ENCODE peak calls at places on chromosomes 2 and 18, in seven cellular contexts. One of them, this sample, is unnamed.

GRCh38 chr2:54767921-54768320 is 44.5 kb downstream of the EML6 start:
- DNase-seq in spleen: no peak
- DNase-seq in endodermal cell: no peak
- DNase-seq in fibroblast of lung: peak; percentile 33
- DNase-seq in colonic mucosa: no peak
- DNase-seq in bronchial epithelial cell: peak; percentile 97
- DNase-seq in choroid plexus epithelial cell: peak; percentile 77
- DNase-seq in this sample: no peak

GRCh38 chr2:222298311-222299150 is at the start of gene PAX3:
- DNase-seq in colonic mucosa: no peak
- DNase-seq in choroid plexus epithelial cell: no peak
- DNase-seq in spleen: peak; percentile 76
- DNase-seq in fibroblast of lung: no peak
- DNase-seq in endodermal cell: peak; percentile 89
- DNase-seq in bronchial epithelial cell: no peak
- DNase-seq in this sample: no peak

GRCh38 chr2:62071760-62072680 is 123.9 kb upstream of the B3GNT2 start:
- DNase-seq in fibroblast of lung: no peak
- DNase-seq in choroid plexus epithelial cell: no peak
- DNase-seq in bronchial epithelial cell: no peak
- DNase-seq in spleen: no peak
- DNase-seq in colonic mucosa: no peak
- DNase-seq in endodermal cell: no peak
- DNase-seq in this sample: no peak

GRCh38 chr18:41326311-41326710 is 628.7 kb upstream of the PIK3C3 start:
- DNase-seq in spleen: no peak
- DNase-seq in fibroblast of lung: peak; percentile 69
- DNase-seq in choroid plexus epithelial cell: peak; percentile 68
- DNase-seq in bronchial epithelial cell: peak; percentile 23
- DNase-seq in colonic mucosa: no peak
- DNase-seq in endodermal cell: no peak
- DNase-seq in this sample: no peak

GRCh38 chr2:197399887-197400540 is 34.8 kb downstream of the SF3B1 start:
- DNase-seq in bronchial epithelial cell: no peak
- DNase-seq in fibroblast of lung: no peak
- DNase-seq in endodermal cell: no peak
- DNase-seq in spleen: no peak
- DNase-seq in choroid plexus epithelial cell: no peak
- DNase-seq in colonic mucosa: no peak
- DNase-seq in this sample: no peak

GRCh38 chr2:167718560-167718959 is 528.8 kb downstream of the STK39 start:
- DNase-seq in colonic mucosa: no peak
- DNase-seq in endodermal cell: no peak
- DNase-seq in choroid plexus epithelial cell: no peak
- DNase-seq in fibroblast of lung: no peak
- DNase-seq in bronchial epithelial cell: no peak
- DNase-seq in spleen: no peak
- DNase-seq in this sample: no peak

GRCh38 chr18:73887801-73888200 is 259.8 kb downstream of the FBXO15 start:
- DNase-seq in fibroblast of lung: no peak
- DNase-seq in choroid plexus epithelial cell: no peak
- DNase-seq in endodermal cell: no peak
- DNase-seq in spleen: no peak
- DNase-seq in bronchial epithelial cell: no peak
- DNase-seq in colonic mucosa: no peak
- DNase-seq in this sample: no peak

GRCh38 chr2:213284105-213285090 is at the start of gene SPAG16:
- DNase-seq in endodermal cell: peak; percentile 99
- DNase-seq in fibroblast of lung: peak; percentile 98
- DNase-seq in spleen: peak; percentile 98
- DNase-seq in bronchial epithelial cell: peak; percentile 90
- DNase-seq in colonic mucosa: peak; percentile 98
- DNase-seq in choroid plexus epithelial cell: peak; percentile 99
- DNase-seq in this sample: peak; percentile 45

GRCh38 chr2:238475571-238475970 is 48.8 kb downstream of the ASB1 start:
- DNase-seq in choroid plexus epithelial cell: no peak
- DNase-seq in spleen: no peak
- DNase-seq in fibroblast of lung: no peak
- DNase-seq in endodermal cell: no peak
- DNase-seq in colonic mucosa: no peak
- DNase-seq in bronchial epithelial cell: no peak
- DNase-seq in this sample: no peak

GRCh38 chr2:73266061-73266891 is 18.0 kb downstream of the FBXO41 start:
- DNase-seq in spleen: no peak
- DNase-seq in colonic mucosa: no peak
- DNase-seq in fibroblast of lung: peak; percentile 29
- DNase-seq in bronchial epithelial cell: no peak
- DNase-seq in choroid plexus epithelial cell: no peak
- DNase-seq in endodermal cell: no peak
- DNase-seq in this sample: no peak

GRCh38 chr2:26144953-26145680 is 27.8 kb upstream of the GAREM2 start:
- DNase-seq in choroid plexus epithelial cell: peak; percentile 69
- DNase-seq in colonic mucosa: peak; percentile 82
- DNase-seq in spleen: peak; percentile 81
- DNase-seq in endodermal cell: peak; percentile 90
- DNase-seq in fibroblast of lung: peak; percentile 69
- DNase-seq in bronchial epithelial cell: peak; percentile 51
- DNase-seq in this sample: peak; percentile 26

GRCh38 chr18:63515279-63515678 is 26.9 kb upstream of the SERPINB12 start:
- DNase-seq in spleen: no peak
- DNase-seq in colonic mucosa: no peak
- DNase-seq in fibroblast of lung: no peak
- DNase-seq in choroid plexus epithelial cell: no peak
- DNase-seq in endodermal cell: no peak
- DNase-seq in bronchial epithelial cell: no peak
- DNase-seq in this sample: no peak

GRCh38 chr18:63515799-63516198 is 26.4 kb upstream of the SERPINB12 start:
- DNase-seq in choroid plexus epithelial cell: no peak
- DNase-seq in bronchial epithelial cell: no peak
- DNase-seq in fibroblast of lung: no peak
- DNase-seq in colonic mucosa: no peak
- DNase-seq in endodermal cell: no peak
- DNase-seq in spleen: no peak
- DNase-seq in this sample: no peak

GRCh38 chr18:63508634-63509033 is 31.9 kb downstream of the SERPINB5 start:
- DNase-seq in bronchial epithelial cell: no peak
- DNase-seq in spleen: no peak
- DNase-seq in fibroblast of lung: no peak
- DNase-seq in endodermal cell: no peak
- DNase-seq in colonic mucosa: no peak
- DNase-seq in choroid plexus epithelial cell: no peak
- DNase-seq in this sample: no peak

GRCh38 chr18:63514326-63514725 is 27.8 kb upstream of the SERPINB12 start:
- DNase-seq in bronchial epithelial cell: no peak
- DNase-seq in fibroblast of lung: no peak
- DNase-seq in endodermal cell: no peak
- DNase-seq in choroid plexus epithelial cell: no peak
- DNase-seq in spleen: no peak
- DNase-seq in colonic mucosa: no peak
- DNase-seq in this sample: no peak

GRCh38 chr18:63511285-63511684 is 30.9 kb upstream of the SERPINB12 start:
- DNase-seq in choroid plexus epithelial cell: peak; percentile 80
- DNase-seq in fibroblast of lung: peak; percentile 54
- DNase-seq in endodermal cell: peak; percentile 89
- DNase-seq in bronchial epithelial cell: peak; percentile 80
- DNase-seq in colonic mucosa: no peak
- DNase-seq in spleen: no peak
- DNase-seq in this sample: peak; percentile 52
- TF ChIP-seq CTCF in choroid plexus epithelial cell: peak; percentile 87
- TF ChIP-seq CTCF in fibroblast of lung: peak; percentile 82
- TF ChIP-seq CTCF in endodermal cell: peak; percentile 83
- TF ChIP-seq CTCF in bronchial epithelial cell: peak; percentile 84
- TF ChIP-seq CTCF in colonic mucosa: peak; percentile 23
- TF ChIP-seq CTCF in spleen: peak; percentile 29
- TF ChIP-seq CTCF in this sample: peak; percentile 84

DNA sequence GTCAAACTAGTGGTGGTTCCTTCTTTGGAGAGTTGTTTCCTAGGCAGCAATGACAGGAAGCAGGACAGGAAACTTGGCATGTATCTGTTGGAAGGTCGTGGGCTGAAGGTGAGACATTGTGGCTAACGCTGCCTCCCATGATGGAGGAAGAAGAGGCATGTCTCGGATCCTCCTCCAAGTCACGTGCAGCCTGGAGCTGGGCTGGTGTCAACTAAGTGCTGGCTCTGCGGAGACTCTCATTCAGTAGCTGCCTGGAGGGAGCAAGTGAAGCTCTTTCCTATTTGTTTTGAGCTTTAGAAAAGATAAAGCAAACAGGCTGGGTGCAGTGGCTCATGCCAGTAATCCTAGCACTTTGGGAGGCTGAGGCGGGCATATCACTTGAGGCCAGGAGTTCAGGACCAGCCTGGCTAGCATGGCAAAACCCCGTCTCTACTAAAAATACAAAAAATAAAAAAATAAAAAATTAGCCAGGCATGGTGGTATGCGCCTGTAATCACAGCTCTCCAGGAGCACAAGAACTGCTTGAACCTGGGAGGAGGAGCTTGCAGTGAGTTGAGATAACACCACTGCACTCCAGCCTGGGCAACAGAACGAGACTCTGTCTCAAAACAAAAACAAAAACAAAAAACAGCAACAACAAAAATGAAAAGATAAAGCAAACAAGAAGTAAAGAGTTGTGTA is 28.2 kb upstream of the INO80C start:
- DNase-seq in choroid plexus epithelial cell: no peak
- DNase-seq in endodermal cell: peak; percentile 65
- DNase-seq in fibroblast of lung: no peak
- DNase-seq in spleen: no peak
- DNase-seq in bronchial epithelial cell: no peak
- DNase-seq in colonic mucosa: no peak
- DNase-seq in this sample: peak; percentile 10
- H3K4me3 ChIP-seq in choroid plexus epithelial cell: no peak overlapping the region
- H3K4me3 ChIP-seq in endodermal cell: no peak overlapping the region
- H3K4me3 ChIP-seq in fibroblast of lung: no peak overlapping the region
- H3K4me3 ChIP-seq in spleen: no peak overlapping the region
- H3K4me3 ChIP-seq in bronchial epithelial cell: no peak overlapping the region
- H3K4me3 ChIP-seq in colonic mucosa: no peak overlapping the region
- H3K4me3 ChIP-seq in this sample: no peak overlapping the region

DNA sequence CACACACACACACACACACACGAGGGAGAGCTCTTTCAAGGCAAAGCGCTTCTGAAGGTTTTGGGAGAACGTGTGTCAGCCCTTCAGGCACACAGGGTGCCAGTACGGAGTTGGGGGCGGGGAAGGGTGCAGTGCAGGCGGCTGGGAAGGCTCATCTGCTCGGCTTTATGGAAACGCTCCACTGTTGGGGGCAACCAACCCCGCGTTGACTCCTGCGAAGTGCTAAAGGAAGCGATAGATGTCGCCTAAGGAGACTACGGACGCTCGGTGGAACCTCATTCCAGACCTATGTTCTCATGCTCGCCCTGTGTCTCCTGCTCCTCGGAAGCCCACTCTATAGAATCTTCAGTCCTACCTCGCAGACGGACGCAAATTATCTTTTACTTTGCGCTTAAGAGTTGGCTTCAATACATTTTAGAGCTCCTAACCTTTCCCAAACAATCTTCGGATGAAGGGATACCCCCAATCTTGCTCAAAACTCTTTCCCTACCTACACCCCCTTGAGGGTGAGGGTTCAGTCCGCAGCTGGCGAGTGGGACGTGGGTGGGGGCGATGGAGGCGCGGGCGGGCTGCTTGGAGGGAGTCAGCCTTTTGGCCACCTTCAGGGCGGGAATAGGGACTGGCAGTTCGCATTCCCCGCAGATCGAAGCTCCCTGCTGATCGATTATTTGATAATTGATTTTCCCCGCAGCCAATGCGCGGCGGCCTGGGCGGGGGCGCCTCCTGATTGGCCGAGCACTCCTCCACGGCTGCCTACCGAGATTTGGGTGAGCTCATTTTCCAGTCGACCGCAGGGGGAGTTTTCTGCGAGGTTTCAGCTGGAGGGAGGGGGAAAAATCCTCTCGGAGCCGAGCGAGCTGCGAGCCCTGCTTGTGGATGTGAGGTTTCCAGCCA is 1.9 kb upstream of the MEIS1 start:
- DNase-seq in spleen: peak; percentile 82
- DNase-seq in choroid plexus epithelial cell: peak; percentile 97
- DNase-seq in bronchial epithelial cell: peak; percentile 88
- DNase-seq in endodermal cell: peak; percentile 96
- DNase-seq in colonic mucosa: peak; percentile 87
- DNase-seq in fibroblast of lung: peak; percentile 98
- DNase-seq in this sample: no peak
- TF ChIP-seq CTCF in spleen: no peak
- TF ChIP-seq CTCF in choroid plexus epithelial cell: no peak
- TF ChIP-seq CTCF in bronchial epithelial cell: no peak
- TF ChIP-seq CTCF in endodermal cell: no peak
- TF ChIP-seq CTCF in colonic mucosa: no peak
- TF ChIP-seq CTCF in fibroblast of lung: no peak
- TF ChIP-seq CTCF in this sample: no peak

GRCh38 chr2:12317286-12317685 is 399.4 kb upstream of the TRIB2 start:
- DNase-seq in spleen: no peak
- DNase-seq in colonic mucosa: no peak
- DNase-seq in choroid plexus epithelial cell: no peak
- DNase-seq in fibroblast of lung: no peak
- DNase-seq in bronchial epithelial cell: no peak
- DNase-seq in endodermal cell: no peak
- DNase-seq in this sample: no peak
- H3K4me3 ChIP-seq in spleen: no peak overlapping the region
- H3K4me3 ChIP-seq in colonic mucosa: no peak overlapping the region
- H3K4me3 ChIP-seq in choroid plexus epithelial cell: no peak overlapping the region
- H3K4me3 ChIP-seq in fibroblast of lung: no peak overlapping the region
- H3K4me3 ChIP-seq in bronchial epithelial cell: no peak overlapping the region
- H3K4me3 ChIP-seq in endodermal cell: no peak overlapping the region
- H3K4me3 ChIP-seq in this sample: no peak overlapping the region

GRCh38 chr18:63131944-63132818 is 187.4 kb downstream of the BCL2 start:
- DNase-seq in fibroblast of lung: no peak
- DNase-seq in colonic mucosa: no peak
- DNase-seq in choroid plexus epithelial cell: no peak
- DNase-seq in bronchial epithelial cell: no peak
- DNase-seq in spleen: no peak
- DNase-seq in endodermal cell: no peak
- DNase-seq in this sample: no peak

GRCh38 chr18:63131106-63131943 is 188.2 kb downstream of the BCL2 start:
- DNase-seq in endodermal cell: peak; percentile 81
- DNase-seq in fibroblast of lung: peak; percentile 80
- DNase-seq in spleen: no peak
- DNase-seq in bronchial epithelial cell: peak; percentile 34
- DNase-seq in choroid plexus epithelial cell: peak; percentile 78
- DNase-seq in colonic mucosa: peak; percentile 81
- DNase-seq in this sample: no peak

GRCh38 chr18:63132819-63133200 is 186.8 kb downstream of the BCL2 start:
- DNase-seq in fibroblast of lung: no peak
- DNase-seq in choroid plexus epithelial cell: no peak
- DNase-seq in endodermal cell: no peak
- DNase-seq in bronchial epithelial cell: peak; percentile 32
- DNase-seq in colonic mucosa: peak; percentile 75
- DNase-seq in spleen: no peak
- DNase-seq in this sample: peak; percentile 60

GRCh38 chr18:63128242-63128967 is 191.2 kb downstream of the BCL2 start:
- DNase-seq in endodermal cell: no peak
- DNase-seq in bronchial epithelial cell: no peak
- DNase-seq in colonic mucosa: no peak
- DNase-seq in fibroblast of lung: no peak
- DNase-seq in spleen: no peak
- DNase-seq in choroid plexus epithelial cell: no peak
- DNase-seq in this sample: no peak

GRCh38 chr18:63130176-63130575 is 189.4 kb downstream of the BCL2 start:
- DNase-seq in endodermal cell: no peak
- DNase-seq in choroid plexus epithelial cell: no peak
- DNase-seq in bronchial epithelial cell: no peak
- DNase-seq in spleen: no peak
- DNase-seq in colonic mucosa: no peak
- DNase-seq in fibroblast of lung: no peak
- DNase-seq in this sample: no peak
- TF ChIP-seq CTCF in endodermal cell: no peak
- TF ChIP-seq CTCF in choroid plexus epithelial cell: no peak
- TF ChIP-seq CTCF in bronchial epithelial cell: no peak
- TF ChIP-seq CTCF in spleen: no peak
- TF ChIP-seq CTCF in colonic mucosa: no peak
- TF ChIP-seq CTCF in fibroblast of lung: no peak
- TF ChIP-seq CTCF in this sample: no peak